ENCODE peak calls at places on chromosomes 3 and 15, in six cellular contexts. H is lower lobe of right lung, E is BJ, T is H7, B is right cardiac atrium, L is transverse colon. R is an unnamed sample. For H3K27me3, the result is how much of the 10 kb centered on the place peaks cover.

GRCh38 chr3:28841436-28841835 is 439.4 kb upstream of the RBMS3 start:
- DNase-seq in H (no peak), E (no peak), T (no peak), B (no peak), L (no peak), R (no peak)

GRCh38 chr3:162865466-162865865 is 1368.9 kb downstream of the OTOL1 start:
- DNase-seq in H (no peak), E (no peak), T (no peak), B (no peak), L (no peak), R (no peak)

GRCh38 chr3:42846682-42847522 is 28.8 kb downstream of the CYP8B1 start:
- DNase-seq in H (peak), E (no peak), T (no peak), B (peak), L (peak), R (no peak)

GRCh38 chr15:41934843-41935242 is 37.5 kb downstream of the EHD4 start:
- DNase-seq in H (peak), E (no peak), T (peak), B (no peak), L (peak), R (peak)

GRCh38 chr3:71208273-71209095 is 375.0 kb downstream of the FOXP1 start:
- DNase-seq in H (no peak), E (no peak), T (no peak), B (no peak), L (peak), R (no peak)

GRCh38 chr3:151367448-151367847 is 17.1 kb downstream of the P2RY12 start:
- DNase-seq in H (no peak), E (no peak), T (no peak), B (no peak), L (no peak), R (no peak)

GRCh38 chr15:42133892-42134502 is 22.4 kb downstream of the PLA2G4F start:
- DNase-seq in H (peak), E (no peak), T (peak), B (no peak), L (peak), R (peak)

GRCh38 chr3:171461087-171461917 is 1.1 kb upstream of the TNIK start:
- DNase-seq in H (no peak), E (no peak), T (no peak), B (no peak), L (peak), R (no peak)

GRCh38 chr3:134650431-134651346 is at the start of gene KY:
- DNase-seq in H (peak), E (no peak), T (peak), B (peak), L (peak), R (peak)

GRCh38 chr3:50450135-50450911 is 53.1 kb downstream of the CACNA2D2 start:
- DNase-seq in H (peak), E (no peak), T (peak), B (peak), L (peak), R (peak)

GRCh38 chr3:10198761-10199688 is 34.3 kb downstream of the IRAK2 start:
- DNase-seq in H (no peak), E (no peak), T (no peak), B (no peak), L (peak), R (no peak)

DNA sequence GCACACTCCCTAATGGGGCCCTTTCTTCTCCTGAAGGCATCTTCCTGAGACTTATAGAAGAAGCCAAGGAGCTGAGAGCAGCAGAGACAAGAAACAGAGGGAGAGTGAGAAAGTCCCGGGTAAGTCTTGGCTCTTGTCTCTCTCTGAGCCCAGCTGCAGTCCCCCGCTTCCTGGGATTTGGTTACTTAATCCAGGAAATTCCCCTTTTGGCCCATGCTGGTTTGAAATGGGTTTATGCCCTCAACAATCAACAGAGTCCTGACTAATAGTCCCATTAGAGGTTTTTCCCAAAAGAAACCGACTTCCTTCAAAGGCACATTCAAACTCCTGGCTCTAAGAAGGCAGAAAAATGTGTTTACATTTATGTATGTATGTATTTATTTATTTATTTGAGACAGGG is 22.0 kb downstream of the TMEM158 start:
- DNase-seq in H (no peak), E (no peak), T (peak), B (no peak), L (no peak), R (no peak)
- H3K27me3 ChIP-seq in H (under half), E (under half), T (under half), B (under half), L (under half), R (under half)

GRCh38 chr15:29636921-29637320 is 185.3 kb downstream of the TJP1 start:
- DNase-seq in H (no peak), E (no peak), T (no peak), B (no peak), L (no peak), R (no peak)
- H3K27me3 ChIP-seq in H (under half), E (under half), T (under half), B (under half), L (under half), R (under half)

GRCh38 chr15:74807302-74807701 is 5.3 kb upstream of the LMAN1L start:
- DNase-seq in H (no peak), E (no peak), T (no peak), B (no peak), L (no peak), R (no peak)
- H3K27me3 ChIP-seq in H (under half), E (under half), T (under half), B (under half), L (under half), R (under half)

DNA sequence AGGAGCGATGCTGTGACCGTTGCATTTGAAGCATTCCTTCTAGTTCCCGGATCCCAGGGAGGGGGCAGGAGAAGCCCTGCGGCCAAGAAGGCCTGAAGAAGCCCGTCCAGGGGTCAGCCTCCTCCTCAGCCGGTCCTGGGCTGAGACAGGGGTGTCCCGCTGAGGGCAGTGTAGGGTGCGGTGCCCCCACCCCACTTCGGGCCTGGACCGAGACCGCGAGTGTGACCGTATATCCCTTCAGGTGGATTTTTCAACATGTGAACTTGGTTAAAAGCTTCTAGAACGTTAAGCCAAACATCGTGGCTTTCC is 2.8 kb downstream of the OCA2 start:
- DNase-seq in H (no peak), E (no peak), T (no peak), B (no peak), L (no peak), R (no peak)
- H3K27me3 ChIP-seq in H (under half), E (under half), T (half or more), B (under half), L (half or more), R (under half)

DNA sequence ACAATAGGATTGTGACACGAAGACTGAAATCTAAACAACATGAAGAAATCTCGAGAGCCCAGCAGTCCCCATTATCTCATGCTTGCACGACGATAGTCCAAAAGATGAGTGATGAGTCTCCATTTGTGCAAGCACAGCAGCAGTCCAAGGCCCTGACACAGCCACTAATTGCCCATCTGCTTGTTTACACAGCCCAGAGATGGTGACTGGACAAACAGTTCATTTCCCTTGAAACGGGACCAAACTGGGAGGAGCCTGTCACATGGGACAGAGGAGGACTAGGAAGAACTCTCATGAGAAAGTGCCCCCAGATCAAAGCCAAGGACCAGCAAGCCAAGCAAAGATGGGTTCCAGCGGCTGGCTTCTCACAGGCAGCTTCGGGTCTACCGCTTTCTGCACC is 121.0 kb downstream of the GREM1 start:
- DNase-seq in H (no peak), E (peak), T (no peak), B (no peak), L (no peak), R (no peak)
- H3K27me3 ChIP-seq in H (under half), E (under half), T (under half), B (under half), L (under half), R (under half)